ENCODE peak calls at places on chromosome 6, in five cellular contexts. One of them, this sample, is unnamed.

GRCh38 chr6:168903638-168904345 is 349.9 kb downstream of the THBS2 start:
- DNase-seq in cardiac fibroblast: no peak
- DNase-seq in breast epithelium: no peak
- DNase-seq in choroid plexus epithelial cell: no peak
- DNase-seq in fibroblast of lung: no peak
- DNase-seq in this sample: no peak

GRCh38 chr6:163132050-163132750 is 282.3 kb upstream of the QKI start:
- DNase-seq in cardiac fibroblast: no peak
- DNase-seq in breast epithelium: no peak
- DNase-seq in choroid plexus epithelial cell: peak
- DNase-seq in fibroblast of lung: peak
- DNase-seq in this sample: no peak

GRCh38 chr6:165762876-165763275 is 99.8 kb upstream of the PDE10A start:
- DNase-seq in cardiac fibroblast: no peak
- DNase-seq in breast epithelium: no peak
- DNase-seq in choroid plexus epithelial cell: no peak
- DNase-seq in fibroblast of lung: no peak
- DNase-seq in this sample: no peak

GRCh38 chr6:151118453-151119123 is 121.2 kb upstream of the AKAP12 start:
- DNase-seq in cardiac fibroblast: no peak
- DNase-seq in breast epithelium: no peak
- DNase-seq in choroid plexus epithelial cell: no peak
- DNase-seq in fibroblast of lung: no peak
- DNase-seq in this sample: no peak

GRCh38 chr6:8578006-8578405 is 142.7 kb upstream of the SLC35B3 start:
- DNase-seq in cardiac fibroblast: no peak
- DNase-seq in breast epithelium: no peak
- DNase-seq in choroid plexus epithelial cell: no peak
- DNase-seq in fibroblast of lung: no peak
- DNase-seq in this sample: no peak

GRCh38 chr6:147060636-147061035 is 143.6 kb upstream of the STXBP5 start:
- DNase-seq in cardiac fibroblast: no peak
- DNase-seq in breast epithelium: no peak
- DNase-seq in choroid plexus epithelial cell: no peak
- DNase-seq in fibroblast of lung: no peak
- DNase-seq in this sample: no peak

GRCh38 chr6:22466665-22467064 is 102.7 kb upstream of the HDGFL1 start:
- DNase-seq in cardiac fibroblast: no peak
- DNase-seq in breast epithelium: no peak
- DNase-seq in choroid plexus epithelial cell: no peak
- DNase-seq in fibroblast of lung: no peak
- DNase-seq in this sample: no peak

GRCh38 chr6:149248688-149249369 is 68.7 kb upstream of the TAB2 start:
- DNase-seq in cardiac fibroblast: no peak
- DNase-seq in breast epithelium: no peak
- DNase-seq in choroid plexus epithelial cell: no peak
- DNase-seq in fibroblast of lung: no peak
- DNase-seq in this sample: no peak

GRCh38 chr6:19159087-19159486 is 678.1 kb upstream of the ID4 start:
- DNase-seq in cardiac fibroblast: peak
- DNase-seq in breast epithelium: no peak
- DNase-seq in choroid plexus epithelial cell: peak
- DNase-seq in fibroblast of lung: peak
- DNase-seq in this sample: peak

GRCh38 chr6:155026366-155027045 is 31.4 kb downstream of the TIAM2 start:
- DNase-seq in cardiac fibroblast: peak
- DNase-seq in breast epithelium: no peak
- DNase-seq in choroid plexus epithelial cell: peak
- DNase-seq in fibroblast of lung: peak
- DNase-seq in this sample: peak

GRCh38 chr6:166687538-166688259 is 60.6 kb upstream of the RPS6KA2 start:
- DNase-seq in cardiac fibroblast: no peak
- DNase-seq in breast epithelium: no peak
- DNase-seq in choroid plexus epithelial cell: no peak
- DNase-seq in fibroblast of lung: no peak
- DNase-seq in this sample: no peak

GRCh38 chr6:26194774-26195375 is 107.6 kb downstream of the HFE start:
- DNase-seq in cardiac fibroblast: no peak
- DNase-seq in breast epithelium: no peak
- DNase-seq in choroid plexus epithelial cell: no peak
- DNase-seq in fibroblast of lung: no peak
- DNase-seq in this sample: no peak

GRCh38 chr6:127855542-127856159 is 45.2 kb downstream of the THEMIS start:
- DNase-seq in cardiac fibroblast: peak
- DNase-seq in breast epithelium: no peak
- DNase-seq in choroid plexus epithelial cell: peak
- DNase-seq in fibroblast of lung: no peak
- DNase-seq in this sample: peak

GRCh38 chr6:13165518-13166186 is 162.7 kb downstream of the TBC1D7 start:
- DNase-seq in cardiac fibroblast: no peak
- DNase-seq in breast epithelium: no peak
- DNase-seq in choroid plexus epithelial cell: no peak
- DNase-seq in fibroblast of lung: no peak
- DNase-seq in this sample: no peak

GRCh38 chr6:10297825-10298224 is 117.0 kb downstream of the TFAP2A start:
- DNase-seq in cardiac fibroblast: no peak
- DNase-seq in breast epithelium: no peak
- DNase-seq in choroid plexus epithelial cell: no peak
- DNase-seq in fibroblast of lung: no peak
- DNase-seq in this sample: peak

GRCh38 chr6:87909849-87910248 is 137.8 kb upstream of the SPACA1 start:
- DNase-seq in cardiac fibroblast: peak
- DNase-seq in breast epithelium: no peak
- DNase-seq in choroid plexus epithelial cell: peak
- DNase-seq in fibroblast of lung: peak
- DNase-seq in this sample: peak

GRCh38 chr6:154370545-154370944 is 13.9 kb upstream of the IPCEF1 start:
- DNase-seq in cardiac fibroblast: peak
- DNase-seq in breast epithelium: no peak
- DNase-seq in choroid plexus epithelial cell: peak
- DNase-seq in fibroblast of lung: peak
- DNase-seq in this sample: peak

GRCh38 chr6:117306227-117306784 is 40.9 kb downstream of the VGLL2 start:
- DNase-seq in cardiac fibroblast: no peak
- DNase-seq in breast epithelium: no peak
- DNase-seq in choroid plexus epithelial cell: no peak
- DNase-seq in fibroblast of lung: no peak
- DNase-seq in this sample: no peak

GRCh38 chr6:3321875-3322274 is 63.1 kb downstream of the PSMG4 start:
- DNase-seq in cardiac fibroblast: no peak
- DNase-seq in breast epithelium: no peak
- DNase-seq in choroid plexus epithelial cell: no peak
- DNase-seq in fibroblast of lung: no peak
- DNase-seq in this sample: no peak
- H3K4me3 ChIP-seq in cardiac fibroblast: no peak
- H3K4me3 ChIP-seq in breast epithelium: no peak
- H3K4me3 ChIP-seq in choroid plexus epithelial cell: no peak
- H3K4me3 ChIP-seq in fibroblast of lung: no peak
- H3K4me3 ChIP-seq in this sample: no peak

DNA sequence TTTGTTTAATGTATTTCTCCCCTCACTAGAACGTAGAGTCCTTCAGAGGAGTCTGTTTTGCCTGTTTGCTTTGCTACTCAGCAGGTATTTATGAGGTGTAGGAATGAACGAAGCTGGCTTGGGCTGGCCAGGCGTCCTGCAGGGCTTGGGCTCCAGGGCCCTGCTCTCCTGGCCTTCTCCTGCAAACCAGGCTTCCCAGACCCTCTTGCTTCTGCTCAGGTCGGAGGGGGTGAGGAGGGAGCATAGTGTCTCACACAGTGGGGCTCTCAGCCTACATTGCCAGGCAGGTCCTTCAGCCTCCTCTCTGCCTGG is 24.6 kb upstream of the MLN start:
- DNase-seq in cardiac fibroblast: no peak
- DNase-seq in breast epithelium: no peak
- DNase-seq in choroid plexus epithelial cell: no peak
- DNase-seq in fibroblast of lung: no peak
- DNase-seq in this sample: no peak
- TF ChIP-seq CTCF in cardiac fibroblast: no peak
- TF ChIP-seq CTCF in breast epithelium: no peak
- TF ChIP-seq CTCF in choroid plexus epithelial cell: no peak
- TF ChIP-seq CTCF in fibroblast of lung: no peak
- TF ChIP-seq CTCF in this sample: no peak

DNA sequence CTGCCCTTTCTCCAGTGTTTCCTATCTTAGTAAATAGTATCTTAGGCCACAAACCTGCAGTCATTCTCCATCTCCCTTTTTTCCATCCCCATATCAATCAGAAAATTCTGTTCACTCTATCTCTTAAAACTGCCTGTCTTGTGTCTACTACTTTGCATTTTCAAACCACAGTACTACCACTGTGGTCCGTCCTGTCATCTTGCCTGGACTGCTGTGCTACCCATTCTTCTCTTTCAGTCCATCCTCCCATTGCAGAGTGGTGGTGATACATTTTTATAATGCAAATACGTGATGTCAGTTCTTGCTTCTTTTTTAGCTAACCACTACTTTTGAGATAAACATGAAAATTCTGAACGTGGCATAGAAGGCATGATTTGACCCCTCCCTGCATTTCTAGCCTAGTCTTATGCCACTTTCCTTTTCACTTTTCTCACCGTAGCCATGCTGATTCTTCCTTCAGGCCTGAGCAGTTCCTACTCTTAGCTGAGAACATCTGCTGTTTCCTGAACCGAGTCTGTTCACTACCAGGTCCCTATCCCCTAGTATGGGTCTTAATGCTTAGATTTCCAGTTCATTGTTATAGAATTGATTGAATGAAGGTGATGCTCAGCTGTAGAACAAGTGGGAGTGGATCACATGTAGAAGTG is 13.8 kb downstream of the TBPL1 start:
- DNase-seq in cardiac fibroblast: no peak
- DNase-seq in breast epithelium: no peak
- DNase-seq in choroid plexus epithelial cell: no peak
- DNase-seq in fibroblast of lung: no peak
- DNase-seq in this sample: no peak
- H3K4me3 ChIP-seq in cardiac fibroblast: no peak
- H3K4me3 ChIP-seq in breast epithelium: no peak
- H3K4me3 ChIP-seq in choroid plexus epithelial cell: no peak
- H3K4me3 ChIP-seq in fibroblast of lung: no peak
- H3K4me3 ChIP-seq in this sample: no peak

GRCh38 chr6:4309540-4309939 is 174.2 kb upstream of the ECI2 start:
- DNase-seq in cardiac fibroblast: no peak
- DNase-seq in breast epithelium: no peak
- DNase-seq in choroid plexus epithelial cell: no peak
- DNase-seq in fibroblast of lung: no peak
- DNase-seq in this sample: no peak

GRCh38 chr6:4314201-4314707 is 178.9 kb upstream of the ECI2 start:
- DNase-seq in cardiac fibroblast: no peak
- DNase-seq in breast epithelium: no peak
- DNase-seq in choroid plexus epithelial cell: no peak
- DNase-seq in fibroblast of lung: no peak
- DNase-seq in this sample: no peak

GRCh38 chr6:4316867-4317400 is 181.6 kb upstream of the ECI2 start:
- DNase-seq in cardiac fibroblast: peak
- DNase-seq in breast epithelium: no peak
- DNase-seq in choroid plexus epithelial cell: peak
- DNase-seq in fibroblast of lung: peak
- DNase-seq in this sample: peak

GRCh38 chr6:4311976-4312860 is 176.8 kb upstream of the ECI2 start:
- DNase-seq in cardiac fibroblast: no peak
- DNase-seq in breast epithelium: no peak
- DNase-seq in choroid plexus epithelial cell: no peak
- DNase-seq in fibroblast of lung: no peak
- DNase-seq in this sample: no peak

GRCh38 chr6:4313044-4313686 is 177.8 kb upstream of the ECI2 start:
- DNase-seq in cardiac fibroblast: peak
- DNase-seq in breast epithelium: no peak
- DNase-seq in choroid plexus epithelial cell: peak
- DNase-seq in fibroblast of lung: peak
- DNase-seq in this sample: peak
- TF ChIP-seq CTCF in cardiac fibroblast: peak
- TF ChIP-seq CTCF in breast epithelium: no peak
- TF ChIP-seq CTCF in choroid plexus epithelial cell: peak
- TF ChIP-seq CTCF in fibroblast of lung: peak
- TF ChIP-seq CTCF in this sample: peak

DNA sequence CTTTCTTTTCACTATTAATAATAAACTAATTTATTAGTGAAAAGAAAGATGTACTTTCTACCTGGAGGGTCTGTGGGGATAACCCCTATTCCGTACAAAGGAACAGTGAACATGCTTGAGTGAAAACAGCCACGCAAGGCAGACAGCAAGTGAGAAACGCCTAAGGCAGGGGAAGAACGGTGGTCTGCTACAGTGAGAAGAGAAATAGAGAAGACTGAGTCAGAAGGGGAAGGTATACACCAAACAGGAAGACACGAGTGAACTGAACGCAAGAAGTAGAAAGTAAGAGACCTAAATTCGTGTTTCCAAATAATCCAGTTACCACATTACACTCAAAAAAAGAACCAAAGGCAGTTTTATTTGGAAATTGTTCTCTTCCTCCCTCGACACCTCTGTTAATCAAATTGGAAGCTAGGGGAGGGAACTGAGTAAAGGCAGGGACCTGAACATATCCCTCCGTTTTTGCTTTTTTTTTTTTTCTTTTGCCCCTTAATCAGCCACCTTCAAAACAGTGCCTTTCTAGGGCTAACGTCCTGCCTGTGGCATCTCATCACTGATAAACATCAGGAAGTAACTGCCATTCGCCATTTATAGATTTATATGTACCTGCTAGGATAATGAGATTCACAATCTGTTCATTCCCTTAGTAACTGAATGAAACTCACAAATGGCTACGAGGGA is 48.9 kb downstream of the ATXN1 start:
- DNase-seq in cardiac fibroblast: no peak
- DNase-seq in breast epithelium: no peak
- DNase-seq in choroid plexus epithelial cell: no peak
- DNase-seq in fibroblast of lung: no peak
- DNase-seq in this sample: no peak
- H3K4me3 ChIP-seq in cardiac fibroblast: peak
- H3K4me3 ChIP-seq in breast epithelium: peak
- H3K4me3 ChIP-seq in choroid plexus epithelial cell: no peak
- H3K4me3 ChIP-seq in fibroblast of lung: peak
- H3K4me3 ChIP-seq in this sample: peak

GRCh38 chr6:113464959-113465358 is 392.2 kb upstream of the MARCKS start:
- DNase-seq in cardiac fibroblast: peak
- DNase-seq in breast epithelium: no peak
- DNase-seq in choroid plexus epithelial cell: peak
- DNase-seq in fibroblast of lung: peak
- DNase-seq in this sample: peak

GRCh38 chr6:113464536-113464935 is 392.6 kb upstream of the MARCKS start:
- DNase-seq in cardiac fibroblast: no peak
- DNase-seq in breast epithelium: no peak
- DNase-seq in choroid plexus epithelial cell: no peak
- DNase-seq in fibroblast of lung: no peak
- DNase-seq in this sample: no peak

GRCh38 chr6:113457751-113458150 is 399.4 kb upstream of the MARCKS start:
- DNase-seq in cardiac fibroblast: no peak
- DNase-seq in breast epithelium: no peak
- DNase-seq in choroid plexus epithelial cell: no peak
- DNase-seq in fibroblast of lung: no peak
- DNase-seq in this sample: no peak

GRCh38 chr6:113458368-113459010 is 398.7 kb upstream of the MARCKS start:
- DNase-seq in cardiac fibroblast: peak
- DNase-seq in breast epithelium: no peak
- DNase-seq in choroid plexus epithelial cell: peak
- DNase-seq in fibroblast of lung: peak
- DNase-seq in this sample: no peak

GRCh38 chr6:113461153-113461897 is 395.8 kb upstream of the MARCKS start:
- DNase-seq in cardiac fibroblast: peak
- DNase-seq in breast epithelium: no peak
- DNase-seq in choroid plexus epithelial cell: peak
- DNase-seq in fibroblast of lung: peak
- DNase-seq in this sample: no peak
- TF ChIP-seq CTCF in cardiac fibroblast: peak
- TF ChIP-seq CTCF in breast epithelium: no peak
- TF ChIP-seq CTCF in choroid plexus epithelial cell: peak
- TF ChIP-seq CTCF in fibroblast of lung: peak
- TF ChIP-seq CTCF in this sample: no peak

This sample was measured in AG10803.